ENCODE peak calls at places on chromosomes 7 and 10, in five cellular contexts. E, U, W, K and Q are unnamed samples.

GRCh38 chr7:130341882-130342281 is 2.7 kb upstream of the CPA5 start:
- DNase-seq in U (no peak), W (no peak), E (no peak), K (no peak), Q (no peak)

GRCh38 chr10:21171936-21172773 is 275.0 kb upstream of the NEBL start:
- DNase-seq in E (no peak), U (no peak), W (no peak), K (peak; percentile 65), Q (no peak)

GRCh38 chr10:121559321-121559720 is 38.9 kb downstream of the FGFR2 start:
- DNase-seq in E (no peak), K (no peak), U (no peak), W (no peak), Q (no peak)

GRCh38 chr7:43669286-43670081 is 59.8 kb downstream of the COA1 start:
- DNase-seq in E (peak; percentile 33), W (peak; percentile 78), U (peak; percentile 85), K (no peak), Q (peak; percentile 70)

GRCh38 chr10:93080350-93081046 is 6.8 kb downstream of the CYP26A1 start:
- DNase-seq in E (no peak), K (peak; percentile 49), U (peak; percentile 62), W (peak; percentile 61), Q (peak; percentile 36)

GRCh38 chr10:2439983-2440382 is 627.4 kb upstream of the PFKP start:
- DNase-seq in W (no peak), E (no peak), K (no peak), U (no peak), Q (no peak)

GRCh38 chr10:121553455-121553854 is 44.8 kb downstream of the FGFR2 start:
- DNase-seq in K (no peak), U (no peak), E (no peak), W (no peak), Q (no peak)

GRCh38 chr7:85469446-85469970 is 282.7 kb upstream of the SEMA3D start:
- DNase-seq in U (no peak), E (no peak), W (peak; percentile 26), K (no peak), Q (peak; percentile 19)

GRCh38 chr7:1566687-1567081 is 3.1 kb downstream of the PSMG3 start:
- DNase-seq in W (no peak), E (no peak), U (no peak), K (peak; percentile 73), Q (no peak)

GRCh38 chr10:18651324-18652007 is at the start of gene NSUN6:
- DNase-seq in W (peak; percentile 88), E (peak; percentile 84), K (peak; percentile 94), U (peak; percentile 91), Q (peak; percentile 81)

GRCh38 chr7:94054130-94054529 is 50.0 kb upstream of the BET1 start:
- DNase-seq in U (no peak), E (no peak), W (peak; percentile 79), K (no peak), Q (peak; percentile 69)

GRCh38 chr10:71528371-71529202 is 131.9 kb downstream of the CDH23 start:
- DNase-seq in W (peak; percentile 54), U (no peak), K (no peak), E (no peak), Q (peak; percentile 40)

GRCh38 chr10:44492678-44493077 is 107.8 kb upstream of the CXCL12 start:
- DNase-seq in E (no peak), U (no peak), K (no peak), W (no peak), Q (no peak)

GRCh38 chr7:22990588-22990949 is 23.4 kb downstream of the HYCC1 start:
- DNase-seq in W (peak; percentile 86), E (peak; percentile 8), K (no peak), U (peak; percentile 57), Q (peak; percentile 84)

GRCh38 chr10:31031205-31031665 is 430 bp downstream of the ZNF438 start:
- DNase-seq in K (peak; percentile 89), W (no peak), U (no peak), E (no peak), Q (no peak)

GRCh38 chr10:132729810-132730565 is 56.0 kb downstream of the NKX6-2 start:
- DNase-seq in U (no peak), W (no peak), E (no peak), K (no peak), Q (no peak)

GRCh38 chr7:73648593-73649332 is 18.9 kb upstream of the VPS37D start:
- DNase-seq in K (no peak), W (no peak), U (no peak), E (no peak), Q (no peak)
- H3K9ac ChIP-seq in K (no peak overlapping the region), W (no peak overlapping the region), U (no peak overlapping the region), E (no peak overlapping the region), Q (no peak overlapping the region)

GRCh38 chr10:17226891-17227303 is 1.1 kb upstream of the VIM start:
- DNase-seq in E (no peak), U (peak; percentile 54), K (no peak), W (no peak), Q (no peak)
- H3K4me3 ChIP-seq in E (no peak overlapping the region), U (no peak overlapping the region), K (no peak overlapping the region), W (peak overlapping the region; percentile 74), Q (peak overlapping the region; percentile 64)

GRCh38 chr7:149460493-149461330 is at the start of gene ZNF777:
- DNase-seq in W (peak; percentile 88), E (peak; percentile 80), U (peak; percentile 93), K (peak; percentile 80), Q (peak; percentile 78)
- H3K27ac ChIP-seq in W (peak within 1 kb of the TSS; percentile 53), E (peak within 1 kb of the TSS; percentile 8), U (no peak within 1 kb of the TSS), K (peak within 1 kb of the TSS; percentile 38), Q (peak within 1 kb of the TSS; percentile 61)

DNA sequence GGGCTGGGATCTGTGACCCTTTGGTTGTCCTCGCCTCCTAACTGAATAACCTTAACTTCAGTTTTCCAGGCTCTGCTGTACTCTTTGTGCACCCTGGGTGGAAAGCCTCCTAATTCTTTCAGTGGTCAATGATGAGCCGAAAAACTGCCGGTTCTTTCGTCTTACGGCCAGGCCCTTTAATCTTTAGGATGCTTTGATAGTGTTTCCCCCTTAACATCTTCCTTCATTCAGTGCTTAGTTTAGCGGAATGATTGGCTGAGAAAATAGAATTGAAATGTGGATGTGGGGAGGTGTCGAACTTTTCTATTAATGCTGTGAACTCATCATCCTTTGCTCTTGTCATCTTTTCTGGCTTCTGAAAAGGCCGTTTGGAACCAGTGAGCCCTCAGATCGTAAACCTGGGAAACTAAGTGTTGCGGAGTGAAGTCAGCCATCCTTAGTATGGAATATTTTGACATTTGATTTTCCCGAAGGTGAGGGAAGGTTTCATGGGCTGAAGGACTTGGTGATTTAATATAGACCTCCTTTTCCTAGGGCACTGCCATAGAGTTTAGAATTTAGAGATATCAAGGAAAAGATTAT is 874 bp downstream of the GARS1 start:
- DNase-seq in K (peak; percentile 20), E (peak; percentile 50), W (peak; percentile 7), U (peak; percentile 26), Q (no peak)
- H3K9ac ChIP-seq in K (peak overlapping the region; percentile 96), E (peak overlapping the region; percentile 93), W (peak overlapping the region; percentile 99), U (peak overlapping the region; percentile 96), Q (peak overlapping the region; percentile 96)

GRCh38 chr10:65544756-65545155 is 1381.1 kb upstream of the LRRTM3 start:
- DNase-seq in E (no peak), U (no peak), K (no peak), W (no peak), Q (no peak)

GRCh38 chr10:65550761-65551160 is 1375.1 kb upstream of the LRRTM3 start:
- DNase-seq in W (no peak), K (no peak), E (no peak), U (no peak), Q (no peak)

DNA sequence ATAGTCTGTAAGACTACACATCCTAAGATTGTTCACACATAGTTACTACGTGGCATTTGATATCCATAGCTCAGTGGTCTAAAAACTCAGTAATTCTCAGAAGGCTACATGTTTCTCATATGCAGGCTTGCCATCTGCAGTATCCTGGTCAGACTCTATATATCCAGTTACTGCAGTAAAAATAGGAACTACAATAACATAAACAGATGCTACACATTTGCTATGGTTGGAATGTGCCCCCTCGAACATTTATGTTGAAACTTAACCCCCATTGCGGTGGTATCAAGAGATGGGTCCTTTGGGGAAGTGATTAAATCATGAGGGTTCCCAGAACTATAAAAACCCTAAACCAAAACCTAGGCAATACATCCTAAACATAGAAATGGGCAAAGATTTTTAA is 1377.8 kb upstream of the LRRTM3 start:
- DNase-seq in U (no peak), E (no peak), K (no peak), W (no peak), Q (no peak)
- H3K4me3 ChIP-seq in U (no peak overlapping the region), E (no peak overlapping the region), K (no peak overlapping the region), W (no peak overlapping the region), Q (no peak overlapping the region)